ENCODE peak calls at places on chromosomes 6 and 20, in nine cellular contexts. One of them, this sample, is unnamed.
A peak's percentile ranks its signal among the peaks of the same experiment; 100 is the strongest.

GRCh38 chr20:35828434-35828833 is 56.6 kb downstream of the PHF20 start:
- DNase-seq in fibroblast of the aortic adventitia: no peak
- DNase-seq in heart left ventricle: peak; percentile 71
- DNase-seq in astrocyte of the spinal cord: peak; percentile 18
- DNase-seq in foreskin fibroblast: peak; percentile 70
- DNase-seq in NB4: no peak
- DNase-seq in upper lobe of right lung: no peak
- DNase-seq in left ventricle myocardium inferior: peak; percentile 71
- DNase-seq in cardiac fibroblast: no peak
- DNase-seq in this sample: peak; percentile 26

GRCh38 chr6:100617633-100618348 is 153.1 kb upstream of the SIM1 start:
- DNase-seq in fibroblast of the aortic adventitia: no peak
- DNase-seq in heart left ventricle: no peak
- DNase-seq in astrocyte of the spinal cord: no peak
- DNase-seq in foreskin fibroblast: peak; percentile 79
- DNase-seq in NB4: peak; percentile 48
- DNase-seq in upper lobe of right lung: no peak
- DNase-seq in left ventricle myocardium inferior: no peak
- DNase-seq in cardiac fibroblast: peak; percentile 29
- DNase-seq in this sample: peak; percentile 72

GRCh38 chr6:128319946-128320345 is 200.5 kb downstream of the PTPRK start:
- DNase-seq in fibroblast of the aortic adventitia: no peak
- DNase-seq in heart left ventricle: no peak
- DNase-seq in astrocyte of the spinal cord: no peak
- DNase-seq in foreskin fibroblast: no peak
- DNase-seq in NB4: no peak
- DNase-seq in upper lobe of right lung: no peak
- DNase-seq in left ventricle myocardium inferior: no peak
- DNase-seq in cardiac fibroblast: peak; percentile 53
- DNase-seq in this sample: no peak

GRCh38 chr20:6079011-6079410 is 25.2 kb upstream of the LRRN4 start:
- DNase-seq in fibroblast of the aortic adventitia: no peak
- DNase-seq in heart left ventricle: no peak
- DNase-seq in astrocyte of the spinal cord: no peak
- DNase-seq in foreskin fibroblast: no peak
- DNase-seq in NB4: no peak
- DNase-seq in upper lobe of right lung: no peak
- DNase-seq in left ventricle myocardium inferior: no peak
- DNase-seq in cardiac fibroblast: no peak
- DNase-seq in this sample: no peak

GRCh38 chr20:32538526-32538918 is 46.6 kb downstream of the NOL4L start:
- DNase-seq in fibroblast of the aortic adventitia: peak; percentile 39
- DNase-seq in heart left ventricle: peak; percentile 54
- DNase-seq in astrocyte of the spinal cord: no peak
- DNase-seq in foreskin fibroblast: peak; percentile 25
- DNase-seq in NB4: no peak
- DNase-seq in upper lobe of right lung: no peak
- DNase-seq in left ventricle myocardium inferior: no peak
- DNase-seq in cardiac fibroblast: no peak
- DNase-seq in this sample: no peak

GRCh38 chr6:169424821-169425240 is 171.2 kb upstream of the THBS2 start:
- DNase-seq in fibroblast of the aortic adventitia: peak; percentile 71
- DNase-seq in heart left ventricle: no peak
- DNase-seq in astrocyte of the spinal cord: peak; percentile 45
- DNase-seq in foreskin fibroblast: peak; percentile 69
- DNase-seq in NB4: peak; percentile 54
- DNase-seq in upper lobe of right lung: no peak
- DNase-seq in left ventricle myocardium inferior: no peak
- DNase-seq in cardiac fibroblast: peak; percentile 6
- DNase-seq in this sample: peak; percentile 75

GRCh38 chr6:117739869-117740268 is 64.6 kb downstream of the NUS1 start:
- DNase-seq in fibroblast of the aortic adventitia: no peak
- DNase-seq in heart left ventricle: no peak
- DNase-seq in astrocyte of the spinal cord: no peak
- DNase-seq in foreskin fibroblast: no peak
- DNase-seq in NB4: no peak
- DNase-seq in upper lobe of right lung: no peak
- DNase-seq in left ventricle myocardium inferior: no peak
- DNase-seq in cardiac fibroblast: no peak
- DNase-seq in this sample: no peak

GRCh38 chr6:28980797-28981390 is 24.2 kb downstream of the ZNF311 start:
- DNase-seq in fibroblast of the aortic adventitia: peak; percentile 67
- DNase-seq in heart left ventricle: no peak
- DNase-seq in astrocyte of the spinal cord: peak; percentile 89
- DNase-seq in foreskin fibroblast: peak; percentile 85
- DNase-seq in NB4: peak; percentile 94
- DNase-seq in upper lobe of right lung: no peak
- DNase-seq in left ventricle myocardium inferior: peak; percentile 20
- DNase-seq in cardiac fibroblast: peak; percentile 84
- DNase-seq in this sample: peak; percentile 87

GRCh38 chr6:43860285-43860684 is 90.3 kb downstream of the VEGFA start:
- DNase-seq in fibroblast of the aortic adventitia: no peak
- DNase-seq in heart left ventricle: no peak
- DNase-seq in astrocyte of the spinal cord: no peak
- DNase-seq in foreskin fibroblast: no peak
- DNase-seq in NB4: no peak
- DNase-seq in upper lobe of right lung: peak; percentile 53
- DNase-seq in left ventricle myocardium inferior: no peak
- DNase-seq in cardiac fibroblast: no peak
- DNase-seq in this sample: no peak

GRCh38 chr20:44471481-44471882 is 4.2 kb upstream of the TTPAL start:
- DNase-seq in fibroblast of the aortic adventitia: peak; percentile 66
- DNase-seq in heart left ventricle: no peak
- DNase-seq in astrocyte of the spinal cord: peak; percentile 43
- DNase-seq in foreskin fibroblast: peak; percentile 89
- DNase-seq in NB4: peak; percentile 25
- DNase-seq in upper lobe of right lung: no peak
- DNase-seq in left ventricle myocardium inferior: no peak
- DNase-seq in cardiac fibroblast: peak; percentile 77
- DNase-seq in this sample: peak; percentile 62

GRCh38 chr6:161254754-161255253 is 19.1 kb downstream of the AGPAT4 start:
- DNase-seq in fibroblast of the aortic adventitia: peak; percentile 81
- DNase-seq in heart left ventricle: no peak
- DNase-seq in astrocyte of the spinal cord: peak; percentile 46
- DNase-seq in foreskin fibroblast: peak; percentile 52
- DNase-seq in NB4: no peak
- DNase-seq in upper lobe of right lung: no peak
- DNase-seq in left ventricle myocardium inferior: no peak
- DNase-seq in cardiac fibroblast: no peak
- DNase-seq in this sample: peak; percentile 94

GRCh38 chr20:4681971-4682370 is 39.7 kb upstream of the PRND start:
- DNase-seq in fibroblast of the aortic adventitia: peak; percentile 69
- DNase-seq in heart left ventricle: no peak
- DNase-seq in astrocyte of the spinal cord: no peak
- DNase-seq in foreskin fibroblast: peak; percentile 85
- DNase-seq in NB4: no peak
- DNase-seq in upper lobe of right lung: no peak
- DNase-seq in left ventricle myocardium inferior: no peak
- DNase-seq in cardiac fibroblast: peak; percentile 60
- DNase-seq in this sample: peak; percentile 95

GRCh38 chr6:13435477-13435876 is 51.9 kb downstream of the GFOD1 start:
- DNase-seq in fibroblast of the aortic adventitia: no peak
- DNase-seq in heart left ventricle: no peak
- DNase-seq in astrocyte of the spinal cord: no peak
- DNase-seq in foreskin fibroblast: no peak
- DNase-seq in NB4: no peak
- DNase-seq in upper lobe of right lung: no peak
- DNase-seq in left ventricle myocardium inferior: no peak
- DNase-seq in cardiac fibroblast: no peak
- DNase-seq in this sample: no peak

DNA sequence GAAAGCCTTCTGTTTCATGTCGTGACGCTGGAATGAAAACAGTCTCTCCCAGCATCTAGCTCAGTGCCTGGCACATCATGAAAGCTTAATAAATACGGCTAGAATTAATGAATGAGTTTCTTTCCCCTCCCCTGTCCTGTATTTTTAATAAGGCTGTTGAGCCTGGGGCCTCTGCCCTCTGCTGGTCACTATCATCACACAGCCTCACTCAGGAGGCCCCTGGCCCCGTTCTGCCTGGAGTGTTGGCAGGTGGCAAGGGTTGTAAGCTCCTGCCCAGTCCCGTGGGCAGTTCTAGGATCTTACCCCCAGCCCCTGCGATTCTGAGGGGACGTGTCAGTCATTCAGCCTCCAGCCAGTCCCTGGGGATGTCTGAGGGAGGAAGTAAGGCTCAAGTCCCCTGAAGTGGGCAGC is 41.4 kb downstream of the PHACTR3 start:
- DNase-seq in fibroblast of the aortic adventitia: no peak
- DNase-seq in heart left ventricle: no peak
- DNase-seq in astrocyte of the spinal cord: no peak
- DNase-seq in foreskin fibroblast: no peak
- DNase-seq in NB4: peak; percentile 62
- DNase-seq in upper lobe of right lung: no peak
- DNase-seq in left ventricle myocardium inferior: no peak
- DNase-seq in cardiac fibroblast: no peak
- DNase-seq in this sample: no peak
- TF ChIP-seq CTCF in fibroblast of the aortic adventitia: no peak
- TF ChIP-seq CTCF in heart left ventricle: peak; percentile 44
- TF ChIP-seq CTCF in astrocyte of the spinal cord: no peak
- TF ChIP-seq CTCF in foreskin fibroblast: peak; percentile 4
- TF ChIP-seq CTCF in NB4: peak; percentile 32
- TF ChIP-seq CTCF in upper lobe of right lung: peak; percentile 15
- TF ChIP-seq CTCF in left ventricle myocardium inferior: peak; percentile 53
- TF ChIP-seq CTCF in cardiac fibroblast: no peak
- TF ChIP-seq CTCF in this sample: no peak

DNA sequence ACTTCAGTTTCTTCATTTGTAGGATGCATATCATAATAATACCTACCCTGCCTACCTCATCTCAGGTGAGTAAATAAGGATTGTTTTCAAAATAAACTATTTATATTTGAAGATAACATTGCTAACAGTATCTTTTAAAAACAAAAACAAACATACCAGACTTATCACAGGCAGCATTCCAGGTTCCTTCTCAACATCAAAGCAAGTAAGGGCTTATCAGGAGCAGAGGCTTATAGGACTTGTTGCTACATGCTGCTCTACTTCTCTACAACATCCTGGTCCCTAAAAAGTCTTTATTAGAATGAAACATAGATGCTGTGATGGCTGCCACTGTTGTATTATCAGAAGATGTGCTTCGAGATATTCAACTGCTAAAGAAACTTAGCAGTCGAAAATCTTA is 149.2 kb upstream of the PRDM1 start:
- DNase-seq in fibroblast of the aortic adventitia: no peak
- DNase-seq in heart left ventricle: no peak
- DNase-seq in astrocyte of the spinal cord: no peak
- DNase-seq in foreskin fibroblast: no peak
- DNase-seq in NB4: no peak
- DNase-seq in upper lobe of right lung: no peak
- DNase-seq in left ventricle myocardium inferior: no peak
- DNase-seq in cardiac fibroblast: no peak
- DNase-seq in this sample: no peak
- H3K4me3 ChIP-seq in fibroblast of the aortic adventitia: no peak overlapping the region
- H3K4me3 ChIP-seq in heart left ventricle: no peak overlapping the region
- H3K4me3 ChIP-seq in astrocyte of the spinal cord: no peak overlapping the region
- H3K4me3 ChIP-seq in foreskin fibroblast: no peak overlapping the region
- H3K4me3 ChIP-seq in NB4: no peak overlapping the region
- H3K4me3 ChIP-seq in upper lobe of right lung: no peak overlapping the region
- H3K4me3 ChIP-seq in left ventricle myocardium inferior: no peak overlapping the region
- H3K4me3 ChIP-seq in cardiac fibroblast: no peak overlapping the region
- H3K4me3 ChIP-seq in this sample: no peak overlapping the region

GRCh38 chr6:111464184-111464583 is 18.8 kb downstream of the REV3L start:
- DNase-seq in fibroblast of the aortic adventitia: no peak
- DNase-seq in heart left ventricle: no peak
- DNase-seq in astrocyte of the spinal cord: no peak
- DNase-seq in foreskin fibroblast: no peak
- DNase-seq in NB4: no peak
- DNase-seq in upper lobe of right lung: no peak
- DNase-seq in left ventricle myocardium inferior: no peak
- DNase-seq in cardiac fibroblast: no peak
- DNase-seq in this sample: no peak
- TF ChIP-seq CTCF in fibroblast of the aortic adventitia: no peak
- TF ChIP-seq CTCF in heart left ventricle: no peak
- TF ChIP-seq CTCF in astrocyte of the spinal cord: no peak
- TF ChIP-seq CTCF in foreskin fibroblast: no peak
- TF ChIP-seq CTCF in NB4: no peak
- TF ChIP-seq CTCF in upper lobe of right lung: no peak
- TF ChIP-seq CTCF in left ventricle myocardium inferior: no peak
- TF ChIP-seq CTCF in cardiac fibroblast: no peak
- TF ChIP-seq CTCF in this sample: no peak

GRCh38 chr6:36132221-36132895 is 2.0 kb downstream of the MAPK13 start:
- DNase-seq in fibroblast of the aortic adventitia: no peak
- DNase-seq in heart left ventricle: no peak
- DNase-seq in astrocyte of the spinal cord: no peak
- DNase-seq in foreskin fibroblast: no peak
- DNase-seq in NB4: no peak
- DNase-seq in upper lobe of right lung: no peak
- DNase-seq in left ventricle myocardium inferior: no peak
- DNase-seq in cardiac fibroblast: no peak
- DNase-seq in this sample: no peak

GRCh38 chr6:36129889-36130671 is at the start of gene MAPK13:
- DNase-seq in fibroblast of the aortic adventitia: peak; percentile 54
- DNase-seq in heart left ventricle: no peak
- DNase-seq in astrocyte of the spinal cord: no peak
- DNase-seq in foreskin fibroblast: peak; percentile 64
- DNase-seq in NB4: no peak
- DNase-seq in upper lobe of right lung: peak; percentile 85
- DNase-seq in left ventricle myocardium inferior: no peak
- DNase-seq in cardiac fibroblast: peak; percentile 66
- DNase-seq in this sample: peak; percentile 39

GRCh38 chr6:36130672-36131516 is 581 bp downstream of the MAPK13 start:
- DNase-seq in fibroblast of the aortic adventitia: no peak
- DNase-seq in heart left ventricle: peak; percentile 76
- DNase-seq in astrocyte of the spinal cord: no peak
- DNase-seq in foreskin fibroblast: peak; percentile 50
- DNase-seq in NB4: no peak
- DNase-seq in upper lobe of right lung: peak; percentile 89
- DNase-seq in left ventricle myocardium inferior: no peak
- DNase-seq in cardiac fibroblast: peak; percentile 28
- DNase-seq in this sample: peak; percentile 24

GRCh38 chr6:36133148-36133547 is 2.8 kb downstream of the MAPK13 start:
- DNase-seq in fibroblast of the aortic adventitia: no peak
- DNase-seq in heart left ventricle: no peak
- DNase-seq in astrocyte of the spinal cord: no peak
- DNase-seq in foreskin fibroblast: no peak
- DNase-seq in NB4: no peak
- DNase-seq in upper lobe of right lung: no peak
- DNase-seq in left ventricle myocardium inferior: no peak
- DNase-seq in cardiac fibroblast: no peak
- DNase-seq in this sample: no peak

DNA sequence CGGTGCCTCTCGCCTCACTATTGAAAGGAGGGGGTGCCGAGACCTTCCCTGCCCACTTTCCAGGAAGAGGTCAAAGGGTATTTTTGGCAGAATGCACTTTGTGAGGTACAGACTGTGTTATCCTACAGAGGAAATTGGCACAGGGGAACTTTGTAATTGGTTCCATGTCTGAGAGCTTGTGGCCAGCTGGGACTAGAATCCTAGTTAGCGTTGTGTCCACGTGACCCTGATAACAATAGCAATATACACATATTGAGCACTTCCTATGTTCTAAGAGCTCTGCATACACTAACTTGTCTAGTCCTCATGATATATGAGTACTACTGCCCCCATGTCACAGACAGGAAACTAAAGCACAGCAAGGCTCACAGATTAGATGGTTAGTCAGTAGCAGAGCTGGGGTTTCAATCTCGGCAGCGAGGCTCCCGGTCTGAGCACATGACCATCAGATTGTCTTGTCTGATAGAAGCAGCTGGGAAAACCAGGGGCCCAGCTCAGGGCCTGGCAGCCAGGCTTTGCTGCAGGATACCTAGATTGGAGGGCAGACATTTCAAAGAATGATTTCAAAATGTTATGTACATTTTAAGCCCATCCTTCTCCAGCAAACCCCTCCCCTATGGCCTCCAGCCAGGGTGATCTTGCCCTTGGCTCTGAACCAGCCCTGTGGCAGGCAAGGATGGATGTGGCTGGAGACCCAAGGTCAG is 1.4 kb downstream of the MAPK13 start:
- DNase-seq in fibroblast of the aortic adventitia: peak; percentile 78
- DNase-seq in heart left ventricle: no peak
- DNase-seq in astrocyte of the spinal cord: peak; percentile 41
- DNase-seq in foreskin fibroblast: peak; percentile 91
- DNase-seq in NB4: no peak
- DNase-seq in upper lobe of right lung: peak; percentile 75
- DNase-seq in left ventricle myocardium inferior: no peak
- DNase-seq in cardiac fibroblast: peak; percentile 67
- DNase-seq in this sample: peak; percentile 92
- H3K4me3 ChIP-seq in fibroblast of the aortic adventitia: peak overlapping the region; percentile 4
- H3K4me3 ChIP-seq in heart left ventricle: no peak overlapping the region
- H3K4me3 ChIP-seq in astrocyte of the spinal cord: no peak overlapping the region
- H3K4me3 ChIP-seq in foreskin fibroblast: no peak overlapping the region
- H3K4me3 ChIP-seq in NB4: no peak overlapping the region
- H3K4me3 ChIP-seq in upper lobe of right lung: peak overlapping the region; percentile 59
- H3K4me3 ChIP-seq in left ventricle myocardium inferior: peak overlapping the region; percentile 57
- H3K4me3 ChIP-seq in cardiac fibroblast: peak overlapping the region; percentile 45
- H3K4me3 ChIP-seq in this sample: peak overlapping the region; percentile 18